ENCODE peak calls at places on chromosomes 13 and 19, in eight cellular contexts. V, E, D, Z, A, U, M and C are unnamed samples.
A peak's percentile ranks its signal among the peaks of the same experiment; 100 is the strongest.

GRCh38 chr13:113655358-113656014 is 2.5 kb downstream of the ATP4B start:
- DNase-seq in V (no peak), E (no peak), D (no peak), Z (peak; percentile 2), A (no peak), U (no peak), M (no peak), C (peak; percentile 7)

GRCh38 chr13:50171585-50172282 is 156.5 kb downstream of the KCNRG start:
- DNase-seq in V (no peak), E (no peak), D (no peak), Z (no peak), A (no peak), U (no peak), M (no peak), C (no peak)

GRCh38 chr19:19651076-19651475 is 7.6 kb upstream of the GMIP start:
- DNase-seq in V (no peak), E (no peak), D (no peak), Z (peak; percentile 53), A (no peak), U (peak; percentile 4), M (no peak), C (no peak)

GRCh38 chr13:46296465-46296822 is 84.7 kb downstream of the LRRC63 start:
- DNase-seq in V (no peak), E (no peak), D (no peak), Z (no peak), A (no peak), U (no peak), M (no peak), C (no peak)

GRCh38 chr19:47272448-47273312 is 2.0 kb upstream of the INAFM1 start:
- DNase-seq in V (peak; percentile 98), E (peak; percentile 37), D (no peak), Z (peak; percentile 42), A (no peak), U (no peak), M (peak; percentile 58), C (no peak)

GRCh38 chr13:73268306-73268705 is 209.5 kb downstream of the KLF5 start:
- DNase-seq in V (no peak), E (no peak), D (peak; percentile 38), Z (no peak), A (no peak), U (no peak), M (peak; percentile 58), C (no peak)

GRCh38 chr19:2714531-2715269 is 6.5 kb downstream of the DIRAS1 start:
- DNase-seq in V (no peak), E (no peak), D (no peak), Z (no peak), A (no peak), U (no peak), M (no peak), C (no peak)

GRCh38 chr13:36736119-36736726 is 62.4 kb downstream of the SERTM1 start:
- DNase-seq in V (peak; percentile 71), E (peak; percentile 59), D (peak; percentile 80), Z (peak; percentile 24), A (no peak), U (peak; percentile 83), M (peak; percentile 31), C (no peak)

GRCh38 chr13:67204731-67205130 is 25.4 kb downstream of the PCDH9 start:
- DNase-seq in V (no peak), E (no peak), D (peak; percentile 51), Z (no peak), A (no peak), U (no peak), M (no peak), C (no peak)

GRCh38 chr13:105914637-105915036 is 620.8 kb downstream of the EFNB2 start:
- DNase-seq in V (no peak), E (no peak), D (peak; percentile 78), Z (no peak), A (peak; percentile 71), U (no peak), M (no peak), C (no peak)

GRCh38 chr13:49220856-49221614 is 897 bp downstream of the MLNR start:
- DNase-seq in V (no peak), E (no peak), D (no peak), Z (no peak), A (no peak), U (no peak), M (no peak), C (no peak)

GRCh38 chr19:54460230-54461005 is 3.2 kb downstream of the LENG9 start:
- DNase-seq in V (no peak), E (no peak), D (no peak), Z (no peak), A (no peak), U (no peak), M (peak; percentile 22), C (no peak)

GRCh38 chr19:13731147-13731964 is 33.0 kb upstream of the MRI1 start:
- DNase-seq in V (peak; percentile 93), E (peak; percentile 96), D (peak; percentile 97), Z (peak; percentile 96), A (peak; percentile 95), U (peak; percentile 98), M (peak; percentile 98), C (peak; percentile 95)

GRCh38 chr13:108044929-108045328 is 170.4 kb downstream of the LIG4 start:
- DNase-seq in V (no peak), E (no peak), D (no peak), Z (no peak), A (no peak), U (no peak), M (no peak), C (no peak)

GRCh38 chr19:17264641-17264979 is at the start of gene USHBP1:
- DNase-seq in V (no peak), E (no peak), D (no peak), Z (peak; percentile 84), A (no peak), U (no peak), M (no peak), C (no peak)

GRCh38 chr13:113949546-113949945 is 24.3 kb downstream of the C13orf46 start:
- DNase-seq in V (no peak), E (no peak), D (no peak), Z (no peak), A (no peak), U (no peak), M (no peak), C (no peak)

GRCh38 chr13:44212633-44213387 is 160.8 kb upstream of the SERP2 start:
- DNase-seq in V (no peak), E (no peak), D (peak; percentile 84), Z (no peak), A (no peak), U (peak; percentile 46), M (no peak), C (no peak)

GRCh38 chr13:44735806-44736205 is 159.7 kb upstream of the TSC22D1 start:
- DNase-seq in V (no peak), E (no peak), D (no peak), Z (no peak), A (no peak), U (no peak), M (no peak), C (no peak)

GRCh38 chr19:45539460-45539859 is 32.2 kb downstream of the VASP start:
- DNase-seq in V (no peak), E (no peak), D (no peak), Z (no peak), A (no peak), U (no peak), M (no peak), C (no peak)

GRCh38 chr19:45547211-45547770 is 37.3 kb downstream of the OPA3 start:
- DNase-seq in V (no peak), E (no peak), D (no peak), Z (no peak), A (no peak), U (no peak), M (no peak), C (no peak)

GRCh38 chr19:45547965-45548609 is 36.5 kb downstream of the OPA3 start:
- DNase-seq in V (no peak), E (peak; percentile 77), D (peak; percentile 29), Z (no peak), A (peak; percentile 66), U (peak; percentile 49), M (peak; percentile 85), C (no peak)

GRCh38 chr19:45542234-45542668 is 35.0 kb downstream of the VASP start:
- DNase-seq in V (peak; percentile 87), E (no peak), D (no peak), Z (no peak), A (no peak), U (peak; percentile 52), M (no peak), C (no peak)
- H3K4me3 ChIP-seq in V (no peak overlapping the region), E (no peak overlapping the region), D (no peak overlapping the region), Z (no peak overlapping the region), A (no peak overlapping the region), U (no peak overlapping the region), M (no peak overlapping the region), C (no peak overlapping the region)

DNA sequence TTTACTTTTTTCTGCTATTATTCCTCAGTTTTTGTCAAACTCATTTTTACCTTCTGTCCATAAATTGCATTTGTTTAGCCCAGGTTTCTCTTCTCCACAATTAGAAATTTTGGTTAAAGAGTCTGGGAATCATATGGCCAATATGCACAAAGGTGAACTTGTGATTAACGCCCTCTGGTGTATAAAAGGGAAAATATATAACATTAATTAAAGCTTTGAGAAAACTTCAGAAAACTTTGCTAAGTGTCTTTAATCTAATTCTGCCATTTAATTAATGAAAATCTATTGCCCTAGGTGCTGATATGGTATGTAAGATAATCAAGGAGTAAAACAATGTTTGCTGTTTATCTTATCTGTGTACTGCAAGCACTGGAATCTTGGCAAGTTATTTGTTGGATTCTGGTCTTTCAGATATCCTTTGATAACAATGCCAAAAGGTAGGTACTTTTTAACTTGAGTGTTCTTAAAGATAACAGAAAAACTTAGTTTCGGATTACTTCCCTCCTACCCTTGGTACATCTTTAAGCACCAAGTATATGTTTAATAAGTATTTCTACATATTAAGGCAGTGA is 402.6 kb downstream of the SUCLA2 start:
- DNase-seq in V (no peak), E (no peak), D (peak; percentile 22), Z (no peak), A (no peak), U (no peak), M (no peak), C (no peak)
- TF ChIP-seq CTCF in V (peak; percentile 23), E (no peak), D (peak; percentile 30), Z (peak; percentile 33), A (peak; percentile 27), U (peak; percentile 41), M (no peak), C (peak; percentile 48)

DNA sequence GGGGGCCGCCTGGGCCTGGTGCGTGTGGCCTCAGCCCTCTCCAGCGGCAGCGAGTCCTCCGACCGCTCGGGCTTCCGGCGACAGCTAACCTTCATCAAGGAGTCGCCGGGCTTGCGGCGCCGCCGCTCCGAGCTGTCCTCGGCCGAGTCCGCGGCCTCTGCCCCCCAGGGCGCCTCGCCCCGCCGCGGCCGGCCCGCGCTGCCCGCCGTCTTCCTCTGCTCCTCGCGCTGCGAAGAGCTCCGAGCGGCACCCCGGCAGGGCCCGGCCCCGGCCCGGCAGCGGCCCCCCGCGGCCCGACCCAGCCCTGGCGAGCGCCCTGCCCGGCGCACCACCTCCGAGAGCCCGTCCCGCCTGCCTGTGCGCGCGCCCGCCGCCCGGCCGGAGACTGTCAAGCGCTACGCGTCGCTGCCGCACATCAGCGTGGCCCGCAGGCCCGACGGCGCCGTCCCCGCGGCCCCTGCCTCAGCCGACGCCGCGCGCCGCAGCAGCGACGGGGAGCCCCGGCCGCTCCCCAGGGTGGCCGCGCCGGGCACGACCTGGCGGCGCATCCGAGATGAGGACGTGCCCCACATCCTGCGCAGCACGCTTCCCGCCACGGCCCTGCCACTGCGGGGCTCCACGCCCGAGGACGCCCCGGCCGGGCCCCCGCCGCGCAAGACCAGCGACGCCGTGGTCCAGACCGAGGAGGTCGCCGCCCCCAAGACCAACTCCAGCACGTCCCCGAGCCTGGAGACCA is 9.6 kb downstream of the C19orf25 start:
- DNase-seq in V (no peak), E (no peak), D (no peak), Z (peak; percentile 10), A (no peak), U (no peak), M (no peak), C (no peak)
- H3K4me3 ChIP-seq in V (no peak overlapping the region), E (peak overlapping the region; percentile 4), D (peak overlapping the region; percentile 31), Z (peak overlapping the region; percentile 61), A (peak overlapping the region; percentile 35), U (no peak overlapping the region), M (peak overlapping the region; percentile 27), C (peak overlapping the region; percentile 46)

GRCh38 chr13:33285420-33286124 is at the start of gene STARD13:
- DNase-seq in V (peak; percentile 9), E (peak; percentile 94), D (peak; percentile 98), Z (peak; percentile 96), A (peak; percentile 92), U (peak; percentile 96), M (peak; percentile 97), C (peak; percentile 85)
- TF ChIP-seq CTCF in V (no peak), E (peak; percentile 16), D (peak; percentile 51), Z (peak; percentile 26), A (peak; percentile 60), U (peak; percentile 31), M (peak; percentile 10), C (peak; percentile 51)